ENCODE peak calls at places on chromosome 1, in six cellular contexts. Q is cardiac fibroblast; M is activated CD4-positive, CD25-positive, alpha-beta regulatory T cell treated with anti-CD3 and anti-CD28 coated beads, Interleukin-2, amount 50 U/mL, for 72 hours; S is stimulated activated CD4-positive, alpha-beta T cell treated with anti-CD3 and anti-CD28 coated beads, Interleukin-2, amount 100 ng/mL, for 48 hours; K is M059J; R is hepatic stellate cell. L is an unnamed sample.
A peak's percentile ranks its signal among the peaks of the same experiment; 100 is the strongest.

GRCh38 chr1:203351037-203351625 is at the start of gene FMOD:
- DNase-seq in Q (peak; percentile 28), M (no peak), S (no peak), K (no peak), R (peak; percentile 69), L (peak; percentile 73)

GRCh38 chr1:53715478-53715877 is 23.5 kb downstream of the GLIS1 start:
- DNase-seq in Q (peak; percentile 56), M (no peak), S (no peak), K (peak; percentile 12), R (peak; percentile 47), L (no peak)

GRCh38 chr1:32695098-32695904 is 7.3 kb downstream of the SYNC start:
- DNase-seq in Q (peak; percentile 69), M (no peak), S (no peak), K (peak; percentile 97), R (peak; percentile 49), L (peak; percentile 83)

GRCh38 chr1:2174348-2175054 is 20.1 kb downstream of the FAAP20 start:
- DNase-seq in Q (peak; percentile 62), M (peak; percentile 52), S (peak; percentile 41), K (peak; percentile 58), R (peak; percentile 95), L (peak; percentile 64)

GRCh38 chr1:64675718-64676345 is 69.0 kb upstream of the RAVER2 start:
- DNase-seq in Q (peak; percentile 51), M (no peak), S (no peak), K (no peak), R (peak; percentile 22), L (no peak)

GRCh38 chr1:91440845-91441244 is 36.2 kb upstream of the HFM1 start:
- DNase-seq in Q (peak; percentile 26), M (no peak), S (no peak), K (peak; percentile 23), R (peak; percentile 2), L (no peak)

GRCh38 chr1:231885209-231885854 is 258.7 kb downstream of the DISC1 start:
- DNase-seq in Q (peak; percentile 39), M (no peak), S (no peak), K (peak; percentile 84), R (peak; percentile 73), L (no peak)

GRCh38 chr1:201985355-201985754 is 2.9 kb downstream of the RNPEP start:
- DNase-seq in Q (no peak), M (no peak), S (no peak), K (no peak), R (no peak), L (no peak)

GRCh38 chr1:197331565-197331964 is 63.5 kb downstream of the CRB1 start:
- DNase-seq in Q (no peak), M (no peak), S (no peak), K (no peak), R (no peak), L (no peak)

GRCh38 chr1:241990040-241990439 is 8.9 kb downstream of the MAP1LC3C start:
- DNase-seq in Q (peak; percentile 95), M (no peak), S (no peak), K (peak; percentile 98), R (peak; percentile 79), L (peak; percentile 77)

L was measured in tibial artery.